ENCODE peak calls at places on chromosomes 7 and 10, in seven cellular contexts. Y is NCI-H774; V is GDM1; O is left cardiac atrium; C is stimulated activated CD8-positive, alpha-beta memory T cell treated with anti-CD3 and anti-CD28 coated beads, Interleukin-15, amount 100 ng/mL, for 24 hours; R is astrocyte; J is fibroblast of villous mesenchyme. A is an unnamed sample.
A peak's percentile ranks its signal among the peaks of the same experiment; 100 is the strongest.

GRCh38 chr10:554182-554848 is 135.2 kb downstream of the DIP2C start:
- DNase-seq in C (no peak), V (no peak), Y (no peak), O (no peak), J (no peak), R (peak; percentile 23), A (no peak)

GRCh38 chr10:74640134-74640533 is 186.3 kb upstream of the KAT6B start:
- DNase-seq in J (peak; percentile 36), O (no peak), Y (no peak), C (no peak), R (peak; percentile 10), V (no peak), A (no peak)

GRCh38 chr7:4830176-4830575 is 31.7 kb downstream of the PAPOLB start:
- DNase-seq in R (peak; percentile 34), Y (no peak), O (peak; percentile 84), J (peak; percentile 79), C (no peak), V (peak; percentile 37), A (peak; percentile 60)

GRCh38 chr7:33195264-33195663 is 65.9 kb downstream of the BBS9 start:
- DNase-seq in J (peak; percentile 69), Y (no peak), C (no peak), O (no peak), V (no peak), R (peak; percentile 79), A (no peak)

GRCh38 chr10:131859341-131860020 is 41.3 kb upstream of the PPP2R2D start:
- DNase-seq in O (no peak), R (no peak), C (no peak), J (no peak), V (no peak), Y (no peak), A (no peak)

GRCh38 chr10:120940299-120940900 is 89.2 kb downstream of the WDR11 start:
- DNase-seq in C (no peak), Y (no peak), R (no peak), O (no peak), J (no peak), V (no peak), A (no peak)

GRCh38 chr10:5047912-5048628 is 44.4 kb upstream of the AKR1C2 start:
- DNase-seq in O (no peak), J (no peak), R (no peak), V (no peak), C (no peak), Y (no peak), A (no peak)

GRCh38 chr10:102641398-102641797 is 2.9 kb upstream of the TRIM8 start:
- DNase-seq in J (no peak), V (no peak), Y (no peak), R (no peak), O (no peak), C (no peak), A (no peak)

GRCh38 chr10:96321822-96322221 is 17.6 kb downstream of the DNTT start:
- DNase-seq in R (no peak), Y (no peak), J (no peak), O (no peak), V (no peak), C (no peak), A (no peak)

GRCh38 chr10:95445223-95445836 is 115.8 kb downstream of the SORBS1 start:
- DNase-seq in V (no peak), R (peak; percentile 78), O (peak; percentile 85), Y (no peak), J (peak; percentile 54), C (no peak), A (no peak)

GRCh38 chr10:97708976-97709745 is 4.4 kb upstream of the MARVELD1 start:
- DNase-seq in J (peak; percentile 88), C (no peak), R (peak; percentile 68), V (peak; percentile 27), Y (no peak), O (peak; percentile 76), A (no peak)

GRCh38 chr10:43375401-43376020 is 4.1 kb downstream of the FXYD4 start:
- DNase-seq in C (no peak), R (no peak), V (no peak), O (no peak), J (no peak), Y (no peak), A (no peak)

GRCh38 chr7:73773700-73774517 is 3.8 kb upstream of the CLDN3 start:
- DNase-seq in Y (no peak), J (no peak), O (no peak), C (no peak), V (no peak), R (no peak), A (no peak)

GRCh38 chr7:40200791-40201190 is 66.0 kb downstream of the SUGCT start:
- DNase-seq in O (no peak), Y (no peak), R (peak; percentile 84), V (no peak), C (no peak), J (peak; percentile 79), A (no peak)

GRCh38 chr10:5948999-5949759 is 28.2 kb downstream of the IL15RA start:
- DNase-seq in V (peak; percentile 37), J (peak; percentile 79), R (peak; percentile 37), Y (peak; percentile 19), O (peak; percentile 68), C (no peak), A (no peak)

GRCh38 chr10:34217524-34217923 is 597.6 kb downstream of the PARD3 start:
- DNase-seq in V (no peak), C (no peak), O (no peak), R (no peak), Y (no peak), J (no peak), A (no peak)

GRCh38 chr10:86687750-86688149 is 19.4 kb downstream of the LDB3 start:
- DNase-seq in Y (no peak), O (no peak), C (no peak), V (no peak), J (peak; percentile 57), R (peak; percentile 83), A (no peak)

GRCh38 chr7:121605297-121605640 is 209.2 kb upstream of the FAM3C start:
- DNase-seq in V (no peak), J (peak; percentile 12), C (no peak), R (no peak), Y (no peak), O (no peak), A (no peak)

GRCh38 chr10:43371418-43371817 is at the start of gene FXYD4:
- DNase-seq in O (no peak), V (no peak), R (no peak), Y (no peak), C (no peak), J (no peak), A (no peak)

GRCh38 chr7:44962483-44963251 is 16.1 kb downstream of the MYO1G start:
- DNase-seq in R (peak; percentile 19), V (no peak), C (no peak), J (peak; percentile 26), Y (peak; percentile 34), O (peak; percentile 52), A (no peak)

GRCh38 chr7:129055294-129055816 is 444 bp upstream of the TNPO3 start:
- DNase-seq in C (no peak), R (no peak), J (no peak), O (no peak), V (no peak), Y (no peak), A (no peak)

GRCh38 chr10:46240684-46241565 is 45.9 kb upstream of the ANTXRL start:
- DNase-seq in R (no peak), Y (no peak), J (no peak), O (no peak), V (no peak), C (no peak), A (peak; percentile 68)

GRCh38 chr10:46557319-46558140 is 1.1 kb upstream of the GPRIN2 start:
- DNase-seq in V (no peak), C (no peak), O (no peak), R (no peak), J (no peak), Y (no peak), A (peak; percentile 50)

GRCh38 chr7:33836797-33837355 is 68.5 kb upstream of the BMPER start:
- DNase-seq in Y (no peak), R (no peak), J (no peak), C (no peak), O (no peak), V (no peak), A (no peak)

GRCh38 chr7:51126324-51126723 is 190.3 kb downstream of the COBL start:
- DNase-seq in Y (no peak), J (no peak), O (no peak), R (no peak), C (no peak), V (no peak), A (no peak)

GRCh38 chr7:127886248-127886647 is 145.0 kb downstream of the LRRC4 start:
- DNase-seq in R (no peak), O (no peak), V (no peak), J (peak; percentile 42), Y (no peak), C (no peak), A (no peak)

GRCh38 chr10:128936392-128936791 is 530.6 kb upstream of the MGMT start:
- DNase-seq in C (no peak), V (no peak), Y (no peak), O (no peak), J (no peak), R (no peak), A (no peak)

GRCh38 chr10:57593983-57594573 is 673.6 kb downstream of the IPMK start:
- DNase-seq in O (no peak), C (no peak), J (no peak), V (no peak), R (no peak), Y (no peak), A (no peak)

GRCh38 chr7:96495751-96496216 is 173.9 kb upstream of the SLC25A13 start:
- DNase-seq in C (no peak), R (no peak), O (no peak), J (no peak), V (no peak), Y (peak; percentile 74), A (peak; percentile 6)

GRCh38 chr7:65265959-65266519 is 107.6 kb upstream of the ZNF92 start:
- DNase-seq in J (no peak), O (no peak), V (no peak), C (no peak), Y (no peak), R (no peak), A (no peak)

GRCh38 chr7:146655928-146656797 is 539.6 kb downstream of the CNTNAP2 start:
- DNase-seq in C (no peak), V (peak; percentile 24), J (no peak), R (no peak), O (no peak), Y (peak; percentile 82), A (no peak)

GRCh38 chr10:103849880-103850571 is 5.3 kb downstream of the SH3PXD2A start:
- DNase-seq in O (peak; percentile 72), Y (no peak), V (no peak), R (peak; percentile 91), J (peak; percentile 72), C (no peak), A (no peak)

GRCh38 chr10:99339077-99339476 is 9.9 kb downstream of the CNNM1 start:
- DNase-seq in V (no peak), C (no peak), O (no peak), J (no peak), R (peak; percentile 30), Y (no peak), A (no peak)

GRCh38 chr7:116142850-116143249 is 67.5 kb upstream of the TES start:
- DNase-seq in Y (no peak), V (no peak), J (no peak), O (no peak), R (no peak), C (no peak), A (no peak)

GRCh38 chr7:73341877-73342276 is 13.9 kb downstream of the FKBP6 start:
- DNase-seq in Y (no peak), O (no peak), R (peak; percentile 70), V (no peak), C (no peak), J (peak; percentile 86), A (no peak)

GRCh38 chr7:33459340-33459751 is 330.0 kb downstream of the BBS9 start:
- DNase-seq in C (no peak), V (no peak), R (peak; percentile 29), J (peak; percentile 54), O (no peak), Y (no peak), A (no peak)

GRCh38 chr10:88256013-88256680 is 327.0 kb downstream of the RNLS start:
- DNase-seq in C (no peak), V (no peak), O (peak; percentile 58), J (peak; percentile 48), Y (no peak), R (no peak), A (no peak)